ENCODE peak calls at places on chromosomes 5 and 9, in six cellular contexts. Q is mesenchymal stem cell; E is CD8-positive, alpha-beta T cell; Z is AG10803; Y is brain microvascular endothelial cell; P is BJ. M is an unnamed sample.

GRCh38 chr9:34370970-34371880 is 5.5 kb downstream of the MYORG start:
- DNase-seq in Q (no peak), E (peak; percentile 33), Z (no peak), Y (no peak), P (no peak), M (no peak)

GRCh38 chr5:78638973-78639669 is 9.5 kb downstream of the LHFPL2 start:
- DNase-seq in Q (no peak), E (no peak), Z (no peak), Y (no peak), P (no peak), M (no peak)

GRCh38 chr5:1294839-1295649 is at the start of gene TERT:
- DNase-seq in Q (no peak), E (peak; percentile 66), Z (no peak), Y (no peak), P (no peak), M (peak; percentile 80)

GRCh38 chr9:109997682-109998081 is 210.3 kb downstream of the C9orf152 start:
- DNase-seq in Q (no peak), E (no peak), Z (no peak), Y (no peak), P (no peak), M (no peak)

GRCh38 chr5:132353593-132353992 is 15.9 kb upstream of the SLC22A5 start:
- DNase-seq in Q (no peak), E (no peak), Z (no peak), Y (no peak), P (no peak), M (no peak)

GRCh38 chr5:82221020-82221419 is 57.1 kb downstream of the RPS23 start:
- DNase-seq in Q (no peak), E (no peak), Z (no peak), Y (no peak), P (no peak), M (no peak)

GRCh38 chr9:111621895-111622480 is 9.1 kb upstream of the DNAJC25 start:
- DNase-seq in Q (peak; percentile 62), E (no peak), Z (peak; percentile 57), Y (peak; percentile 58), P (no peak), M (no peak)

GRCh38 chr5:151733727-151734408 is 24.6 kb downstream of the ATOX1 start:
- DNase-seq in Q (no peak), E (no peak), Z (peak; percentile 69), Y (no peak), P (no peak), M (no peak)

GRCh38 chr5:80072103-80073073 is 37.2 kb downstream of the THBS4 start:
- DNase-seq in Q (no peak), E (no peak), Z (no peak), Y (no peak), P (no peak), M (no peak)

GRCh38 chr5:96260009-96260408 is 173.0 kb downstream of the PCSK1 start:
- DNase-seq in Q (no peak), E (no peak), Z (no peak), Y (no peak), P (no peak), M (no peak)

GRCh38 chr9:124415852-124416484 is 726 bp upstream of the PSMB7 start:
- DNase-seq in Q (no peak), E (no peak), Z (no peak), Y (no peak), P (no peak), M (no peak)

GRCh38 chr9:8723195-8723594 is 923.6 kb upstream of the DMAC1 start:
- DNase-seq in Q (no peak), E (no peak), Z (no peak), Y (no peak), P (no peak), M (no peak)

GRCh38 chr9:93826209-93826608 is 128.9 kb downstream of the BARX1 start:
- DNase-seq in Q (no peak), E (peak; percentile 34), Z (no peak), Y (no peak), P (no peak), M (no peak)

GRCh38 chr9:70407081-70407503 is 7.4 kb downstream of the KLF9 start:
- DNase-seq in Q (peak; percentile 98), E (no peak), Z (peak; percentile 97), Y (peak; percentile 81), P (peak; percentile 96), M (no peak)

GRCh38 chr5:146466521-146467349 is 19.6 kb downstream of the TCERG1 start:
- DNase-seq in Q (peak; percentile 42), E (no peak), Z (peak; percentile 23), Y (no peak), P (no peak), M (no peak)

GRCh38 chr9:129118799-129119198 is 7.6 kb downstream of the PTPA start:
- DNase-seq in Q (no peak), E (no peak), Z (no peak), Y (no peak), P (no peak), M (no peak)

GRCh38 chr5:30918171-30918570 is 275.3 kb upstream of the CDH6 start:
- DNase-seq in Q (no peak), E (no peak), Z (no peak), Y (peak; percentile 92), P (no peak), M (no peak)

GRCh38 chr9:21294904-21295538 is 10.1 kb downstream of the IFNA5 start:
- DNase-seq in Q (no peak), E (no peak), Z (no peak), Y (no peak), P (no peak), M (no peak)

GRCh38 chr5:22779499-22779898 is 73.6 kb downstream of the CDH12 start:
- DNase-seq in Q (no peak), E (no peak), Z (no peak), Y (no peak), P (no peak), M (no peak)

GRCh38 chr9:99253134-99253533 is 31.1 kb downstream of the SEC61B start:
- DNase-seq in Q (no peak), E (no peak), Z (no peak), Y (no peak), P (no peak), M (no peak)

GRCh38 chr9:123305879-123306278 is 37.5 kb upstream of the STRBP start:
- DNase-seq in Q (no peak), E (no peak), Z (no peak), Y (no peak), P (no peak), M (peak; percentile 4)

GRCh38 chr5:37206733-37207132 is 42.4 kb downstream of the CPLANE1 start:
- DNase-seq in Q (no peak), E (no peak), Z (no peak), Y (no peak), P (no peak), M (no peak)

GRCh38 chr5:95824747-95825146 is 2.2 kb upstream of the GLRX start:
- DNase-seq in Q (no peak), E (no peak), Z (no peak), Y (no peak), P (no peak), M (no peak)

GRCh38 chr5:67774153-67774552 is 441.4 kb upstream of the PIK3R1 start:
- DNase-seq in Q (no peak), E (no peak), Z (peak; percentile 58), Y (no peak), P (no peak), M (no peak)

GRCh38 chr5:32837211-32837610 is 126.1 kb downstream of the NPR3 start:
- DNase-seq in Q (no peak), E (no peak), Z (no peak), Y (no peak), P (no peak), M (no peak)

GRCh38 chr5:150658121-150658520 is 2.9 kb upstream of the MYOZ3 start:
- DNase-seq in Q (no peak), E (no peak), Z (no peak), Y (no peak), P (no peak), M (no peak)

GRCh38 chr5:42740920-42741319 is 15.7 kb upstream of the CCDC152 start:
- DNase-seq in Q (no peak), E (no peak), Z (no peak), Y (no peak), P (no peak), M (no peak)
- H3K4me3 ChIP-seq in Q (no peak overlapping the region), E (no peak overlapping the region), Z (no peak overlapping the region), Y (no peak overlapping the region), P (no peak overlapping the region), M (no peak overlapping the region)

DNA sequence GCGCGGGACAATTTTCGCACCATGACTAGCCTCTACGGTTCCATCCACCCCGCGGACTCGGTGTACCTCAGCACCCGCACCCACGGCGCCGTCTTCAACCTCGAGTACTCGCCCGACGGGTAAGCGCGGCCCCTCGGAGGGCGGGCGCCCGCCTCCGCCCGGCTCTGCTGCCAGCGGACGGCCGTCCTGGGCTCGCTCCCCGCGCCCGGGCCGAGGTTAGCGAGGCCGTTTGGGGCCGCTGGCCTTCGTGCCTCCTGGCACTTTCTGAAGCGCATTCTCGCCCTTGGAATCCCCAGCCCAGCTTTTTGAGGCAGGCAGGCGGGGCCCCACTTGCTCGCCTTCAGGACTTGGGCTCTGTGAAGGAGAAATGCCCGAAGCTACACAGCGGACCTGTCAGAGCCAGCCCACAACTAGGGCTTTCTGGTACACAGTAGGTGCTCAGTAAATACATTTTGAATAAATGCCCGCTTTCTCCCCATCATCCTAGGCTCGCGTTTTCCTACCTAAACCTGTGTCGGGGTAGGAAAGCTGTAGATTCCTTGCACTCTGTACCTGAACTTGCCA is 772 bp downstream of the DCAF10 start:
- DNase-seq in Q (peak; percentile 50), E (peak; percentile 25), Z (peak; percentile 9), Y (no peak), P (no peak), M (peak; percentile 78)
- H3K4me3 ChIP-seq in Q (peak overlapping the region; percentile 87), E (peak overlapping the region; percentile 97), Z (peak overlapping the region; percentile 99), Y (peak overlapping the region; percentile 96), P (peak overlapping the region; percentile 55), M (peak overlapping the region; percentile 90)

GRCh38 chr9:89478821-89479668 is 18.9 kb downstream of the SEMA4D start:
- DNase-seq in Q (no peak), E (no peak), Z (no peak), Y (no peak), P (no peak), M (no peak)

GRCh38 chr9:89477811-89478583 is 19.9 kb downstream of the SEMA4D start:
- DNase-seq in Q (peak; percentile 58), E (peak; percentile 69), Z (no peak), Y (peak; percentile 22), P (no peak), M (no peak)

GRCh38 chr9:89475891-89476440 is 21.9 kb downstream of the SEMA4D start:
- DNase-seq in Q (no peak), E (no peak), Z (no peak), Y (no peak), P (no peak), M (no peak)

GRCh38 chr9:89476546-89476945 is 21.4 kb downstream of the SEMA4D start:
- DNase-seq in Q (no peak), E (no peak), Z (no peak), Y (no peak), P (no peak), M (no peak)

DNA sequence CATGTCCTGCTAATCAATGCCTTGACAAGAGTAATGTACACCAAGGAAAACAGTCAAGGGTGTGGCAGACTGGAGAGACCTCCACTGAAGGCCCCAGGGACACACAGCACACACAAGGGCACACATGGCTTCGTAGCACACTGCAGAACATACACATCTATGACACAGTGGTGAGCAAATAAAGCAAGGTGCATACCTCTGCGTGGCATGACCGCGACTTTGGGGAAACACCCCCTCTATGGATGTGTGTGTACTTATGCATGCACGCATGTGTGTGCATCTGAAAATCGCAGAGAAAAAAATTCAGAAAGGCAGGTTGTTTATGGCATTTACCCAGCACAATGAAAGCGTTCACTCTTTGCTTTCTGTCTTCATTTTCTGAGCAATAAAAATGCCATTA is 20.5 kb downstream of the SEMA4D start:
- DNase-seq in Q (no peak), E (peak; percentile 39), Z (no peak), Y (no peak), P (no peak), M (no peak)
- H3K4me3 ChIP-seq in Q (no peak overlapping the region), E (peak overlapping the region; percentile 50), Z (no peak overlapping the region), Y (no peak overlapping the region), P (no peak overlapping the region), M (no peak overlapping the region)

GRCh38 chr5:140967226-140967893 is 1.1 kb downstream of the PCDHAC2 start:
- DNase-seq in Q (no peak), E (no peak), Z (no peak), Y (no peak), P (no peak), M (no peak)
- H3K4me3 ChIP-seq in Q (no peak overlapping the region), E (no peak overlapping the region), Z (no peak overlapping the region), Y (no peak overlapping the region), P (no peak overlapping the region), M (peak overlapping the region; percentile 66)